ENCODE peak calls at places on chromosomes 11 and 22, in eight cellular contexts. E, J, O, V, M, D, W and N are unnamed samples.

GRCh38 chr11:57248780-57249383 is 11.8 kb upstream of the APLNR start:
- DNase-seq in E (peak), J (peak), O (peak), V (peak), M (peak), D (peak), W (peak), N (peak)

GRCh38 chr22:30855677-30856518 is 112.7 kb downstream of the MORC2 start:
- DNase-seq in E (peak), J (no peak), O (no peak), V (no peak), M (no peak), D (peak), W (no peak), N (no peak)

GRCh38 chr11:2751523-2752203 is 51.9 kb upstream of the KCNQ1OT1 start:
- DNase-seq in E (no peak), J (no peak), O (no peak), V (no peak), M (peak), D (no peak), W (peak), N (no peak)

GRCh38 chr22:19386248-19386647 is 45.3 kb downstream of the HIRA start:
- DNase-seq in E (no peak), J (no peak), O (no peak), V (no peak), M (peak), D (no peak), W (no peak), N (no peak)

GRCh38 chr22:31496735-31497146 is 405 bp downstream of the SFI1 start:
- DNase-seq in E (peak), J (peak), O (peak), V (no peak), M (peak), D (no peak), W (peak), N (no peak)

GRCh38 chr22:45553333-45554039 is 50.8 kb downstream of the FBLN1 start:
- DNase-seq in E (peak), J (peak), O (peak), V (peak), M (peak), D (peak), W (peak), N (peak)

GRCh38 chr11:11743216-11743615 is 98.6 kb upstream of the USP47 start:
- DNase-seq in E (no peak), J (no peak), O (no peak), V (no peak), M (no peak), D (no peak), W (no peak), N (no peak)

GRCh38 chr11:35144811-35145210 is 5.8 kb downstream of the CD44 start:
- DNase-seq in E (no peak), J (peak), O (peak), V (peak), M (no peak), D (no peak), W (no peak), N (no peak)

GRCh38 chr11:105046898-105047579 is 1.9 kb upstream of the CARD16 start:
- DNase-seq in E (no peak), J (peak), O (no peak), V (peak), M (peak), D (no peak), W (no peak), N (no peak)

GRCh38 chr11:84564180-84564866 is 1062.8 kb downstream of the DLG2 start:
- DNase-seq in E (no peak), J (peak), O (peak), V (peak), M (no peak), D (peak), W (peak), N (peak)

GRCh38 chr22:48398181-48398905 is 1429.3 kb downstream of the BRD1 start:
- DNase-seq in E (peak), J (no peak), O (no peak), V (no peak), M (no peak), D (no peak), W (no peak), N (no peak)

GRCh38 chr11:69644071-69644961 is 3.4 kb downstream of the CCND1 start:
- DNase-seq in E (no peak), J (peak), O (no peak), V (peak), M (peak), D (peak), W (no peak), N (no peak)

GRCh38 chr11:67615455-67616430 is 9.0 kb downstream of the NDUFV1 start:
- DNase-seq in E (no peak), J (no peak), O (peak), V (peak), M (no peak), D (peak), W (peak), N (peak)

GRCh38 chr11:116072776-116073175 is 568.6 kb upstream of the CADM1 start:
- DNase-seq in E (peak), J (no peak), O (no peak), V (no peak), M (no peak), D (no peak), W (peak), N (peak)

GRCh38 chr11:28169816-28170215 is 61.6 kb downstream of the METTL15 start:
- DNase-seq in E (no peak), J (peak), O (no peak), V (peak), M (no peak), D (no peak), W (no peak), N (no peak)

DNA sequence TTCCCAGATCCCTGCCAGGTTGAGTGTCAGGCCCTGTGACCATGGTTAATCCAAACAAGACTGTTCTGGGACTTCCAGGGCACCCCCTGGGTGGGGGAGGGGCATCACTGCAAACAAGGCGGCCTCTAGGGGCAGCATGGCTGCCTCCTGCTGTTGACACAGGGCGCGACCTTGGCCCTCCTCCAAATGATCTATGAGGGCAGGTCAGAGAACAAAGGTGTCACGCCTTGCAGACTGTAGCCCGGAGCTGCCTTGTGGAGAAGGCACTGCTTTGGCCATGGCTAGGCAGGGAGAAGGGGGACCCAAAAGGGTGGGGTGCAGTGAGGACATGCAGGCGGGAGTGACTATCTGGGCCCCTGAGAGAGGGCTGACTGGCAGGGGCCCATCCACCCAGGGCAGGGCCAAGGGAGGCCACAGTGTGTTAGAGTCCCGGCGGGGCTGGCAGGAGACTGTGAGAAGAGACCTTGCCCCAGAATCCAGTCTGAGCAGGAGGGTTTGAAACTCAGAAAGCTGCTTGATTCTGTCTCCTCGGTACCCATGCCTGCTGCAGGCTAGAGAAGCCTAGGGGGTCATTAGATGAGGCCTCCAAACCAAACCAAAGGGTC is 35.6 kb downstream of the KCNC1 start:
- DNase-seq in E (no peak), J (no peak), O (peak), V (no peak), M (no peak), D (peak), W (peak), N (no peak)
- TF ChIP-seq CTCF in E (no peak), J (no peak), O (peak), V (peak), M (no peak), D (no peak), W (no peak), N (peak)

GRCh38 chr11:13965337-13965736 is 2.8 kb downstream of the SPON1 start:
- DNase-seq in E (no peak), J (no peak), O (no peak), V (no peak), M (no peak), D (peak), W (no peak), N (no peak)
- TF ChIP-seq CTCF in E (no peak), J (no peak), O (no peak), V (no peak), M (no peak), D (no peak), W (no peak), N (no peak)

DNA sequence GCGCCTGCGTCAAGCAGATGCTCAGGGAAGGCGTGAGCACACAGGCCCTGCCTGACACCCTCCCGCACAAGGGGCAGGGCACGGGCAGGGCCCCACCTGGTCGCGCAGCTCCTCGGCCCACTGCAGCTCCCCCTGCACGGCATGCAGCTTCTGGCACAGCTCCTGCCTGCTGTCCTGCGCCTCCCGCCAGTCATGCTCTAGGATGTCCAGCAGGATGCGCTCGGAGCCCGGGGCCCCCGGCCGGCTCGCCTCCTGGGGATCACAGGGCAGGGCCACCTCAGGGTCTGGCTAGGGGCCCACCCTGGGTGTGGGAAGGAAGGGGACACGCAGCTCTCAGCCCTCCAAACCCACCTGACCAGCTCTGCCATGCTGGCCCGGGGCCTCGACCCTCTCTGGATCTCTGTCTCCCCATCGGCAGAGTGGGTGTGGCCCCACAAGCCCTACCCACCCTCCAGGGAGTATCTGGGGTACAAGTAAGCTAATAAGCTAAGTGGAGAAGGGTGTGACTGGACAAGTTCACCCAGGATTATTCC is 10.7 kb downstream of the CARD10 start:
- DNase-seq in E (no peak), J (no peak), O (no peak), V (no peak), M (no peak), D (no peak), W (no peak), N (no peak)
- TF ChIP-seq CTCF in E (no peak), J (no peak), O (no peak), V (no peak), M (no peak), D (no peak), W (no peak), N (no peak)

GRCh38 chr11:92739020-92739419 is 230.4 kb upstream of the MTNR1B start:
- DNase-seq in E (no peak), J (peak), O (no peak), V (peak), M (no peak), D (no peak), W (no peak), N (no peak)

GRCh38 chr11:92740251-92740650 is 229.2 kb upstream of the MTNR1B start:
- DNase-seq in E (no peak), J (peak), O (no peak), V (no peak), M (no peak), D (no peak), W (no peak), N (no peak)

GRCh38 chr11:92738281-92738680 is 231.2 kb upstream of the MTNR1B start:
- DNase-seq in E (no peak), J (peak), O (no peak), V (no peak), M (no peak), D (no peak), W (no peak), N (no peak)

DNA sequence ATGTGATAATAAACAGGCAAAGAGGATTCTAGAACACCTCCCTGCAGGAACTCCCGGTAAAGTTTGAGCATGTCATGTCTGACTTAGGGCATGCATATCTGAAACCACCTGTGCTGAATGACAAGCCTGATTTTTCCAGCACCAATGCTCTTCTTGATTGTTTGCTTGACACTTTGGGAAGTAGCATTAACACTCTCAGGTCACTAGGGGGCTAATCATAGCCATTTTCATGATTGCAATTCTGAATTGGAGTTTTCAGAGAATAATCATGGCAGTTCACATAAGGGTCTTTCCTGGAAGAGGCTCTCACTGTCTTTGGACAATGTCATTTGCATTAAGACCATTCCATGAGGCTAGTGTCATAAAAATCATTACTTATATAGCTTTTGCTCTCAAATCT is 234.4 kb upstream of the MTNR1B start:
- DNase-seq in E (no peak), J (no peak), O (no peak), V (peak), M (no peak), D (no peak), W (no peak), N (no peak)
- TF ChIP-seq CTCF in E (no peak), J (no peak), O (no peak), V (peak), M (no peak), D (no peak), W (peak), N (peak)

GRCh38 chr11:13348305-13348704 is 70.7 kb downstream of the BMAL1 start:
- DNase-seq in E (no peak), J (no peak), O (peak), V (no peak), M (no peak), D (no peak), W (no peak), N (no peak)
- TF ChIP-seq CTCF in E (no peak), J (no peak), O (no peak), V (no peak), M (no peak), D (no peak), W (no peak), N (no peak)

GRCh38 chr22:43088979-43089717 is at the start of gene TTLL1:
- DNase-seq in E (peak), J (peak), O (peak), V (peak), M (peak), D (peak), W (peak), N (peak)

GRCh38 chr22:43092085-43092484 is 2.9 kb upstream of the TTLL1 start:
- DNase-seq in E (no peak), J (no peak), O (peak), V (no peak), M (no peak), D (no peak), W (no peak), N (no peak)

GRCh38 chr22:43094085-43094484 is 4.9 kb upstream of the TTLL1 start:
- DNase-seq in E (no peak), J (no peak), O (peak), V (no peak), M (no peak), D (peak), W (no peak), N (no peak)

GRCh38 chr22:43088616-43088978 is 594 bp downstream of the TTLL1 start:
- DNase-seq in E (no peak), J (peak), O (no peak), V (no peak), M (no peak), D (no peak), W (no peak), N (no peak)

GRCh38 chr22:43090130-43090789 is 1.1 kb upstream of the TTLL1 start:
- DNase-seq in E (peak), J (peak), O (peak), V (peak), M (peak), D (peak), W (peak), N (no peak)
- TF ChIP-seq CTCF in E (no peak), J (peak), O (peak), V (peak), M (no peak), D (no peak), W (no peak), N (peak)

DNA sequence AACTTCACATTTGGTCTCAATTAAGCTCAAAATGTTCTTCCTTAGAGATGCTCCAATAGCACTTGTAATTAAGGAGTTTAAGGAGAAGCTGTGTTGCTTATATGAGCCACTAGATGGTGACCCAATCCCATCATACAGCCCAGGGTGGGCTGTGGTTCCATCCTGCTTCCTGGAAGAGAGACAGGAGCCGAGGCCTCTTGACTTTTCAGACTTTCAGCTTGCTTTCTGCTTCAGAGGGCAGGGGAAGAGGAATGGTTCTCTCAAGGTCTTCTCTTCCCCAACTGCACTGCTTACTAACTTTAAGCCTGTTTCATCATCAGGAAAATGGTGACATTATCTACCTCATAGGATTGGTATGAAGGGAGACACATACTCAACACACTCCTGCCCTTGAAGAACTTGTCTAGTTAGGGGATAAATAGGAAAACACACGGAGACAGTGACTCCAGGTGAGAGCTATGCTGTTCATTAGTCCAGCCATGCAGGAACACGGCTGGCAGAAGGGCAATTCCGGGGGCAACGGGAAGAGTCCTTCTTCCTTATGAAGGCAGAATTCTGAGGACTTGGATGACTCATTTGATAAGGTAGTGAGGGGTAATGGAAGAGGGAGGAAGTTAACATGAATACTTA is 20.1 kb downstream of the TMEM218 start:
- DNase-seq in E (peak), J (peak), O (no peak), V (peak), M (peak), D (no peak), W (peak), N (peak)
- TF ChIP-seq CTCF in E (no peak), J (peak), O (no peak), V (peak), M (peak), D (peak), W (peak), N (peak)

DNA sequence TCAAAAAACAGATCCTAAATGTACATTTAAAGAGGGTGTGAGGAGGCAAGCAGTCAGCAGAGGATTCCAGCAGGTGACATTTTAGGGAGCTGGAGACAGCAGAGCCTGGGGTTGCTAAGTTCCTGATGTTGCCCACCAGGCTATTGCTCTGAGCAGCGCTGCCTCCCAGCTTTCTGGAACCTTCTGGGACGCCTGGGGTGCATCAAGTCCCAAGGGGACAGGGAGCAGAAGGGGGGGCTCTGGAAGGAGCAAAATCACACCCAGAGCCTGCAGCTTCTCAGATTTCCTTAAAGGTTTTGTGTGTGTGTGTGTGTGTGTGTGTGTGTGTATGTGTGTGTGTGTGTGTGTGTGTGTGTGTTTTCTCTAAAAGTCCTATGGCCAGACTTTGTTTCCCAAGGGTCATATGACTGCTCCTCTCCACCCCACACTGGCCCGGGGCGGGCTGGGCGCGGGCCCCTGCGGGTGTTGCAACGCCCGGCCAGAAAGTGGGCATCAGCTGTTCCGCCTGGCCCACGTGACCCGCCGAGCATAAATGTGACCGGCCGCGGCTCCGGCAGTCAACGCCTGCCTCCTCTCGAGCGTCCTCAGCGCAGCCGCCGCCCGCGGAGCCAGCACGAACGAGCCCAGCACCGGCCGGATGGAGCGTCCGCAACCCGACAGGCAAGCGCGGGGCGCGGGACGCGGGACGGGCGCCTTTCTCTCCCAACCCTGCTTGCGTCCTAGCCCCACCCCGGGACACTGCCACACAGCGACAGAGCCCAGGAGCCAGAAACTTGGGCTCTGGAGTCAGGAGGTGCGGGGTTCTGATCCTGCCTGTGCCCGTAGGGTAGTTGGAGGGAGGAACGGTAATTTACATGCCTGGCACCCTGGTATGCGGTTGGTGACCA is at the start of gene HMOX1:
- DNase-seq in E (peak), J (peak), O (peak), V (peak), M (peak), D (peak), W (peak), N (peak)
- TF ChIP-seq CTCF in E (no peak), J (peak), O (no peak), V (no peak), M (no peak), D (no peak), W (no peak), N (no peak)

DNA sequence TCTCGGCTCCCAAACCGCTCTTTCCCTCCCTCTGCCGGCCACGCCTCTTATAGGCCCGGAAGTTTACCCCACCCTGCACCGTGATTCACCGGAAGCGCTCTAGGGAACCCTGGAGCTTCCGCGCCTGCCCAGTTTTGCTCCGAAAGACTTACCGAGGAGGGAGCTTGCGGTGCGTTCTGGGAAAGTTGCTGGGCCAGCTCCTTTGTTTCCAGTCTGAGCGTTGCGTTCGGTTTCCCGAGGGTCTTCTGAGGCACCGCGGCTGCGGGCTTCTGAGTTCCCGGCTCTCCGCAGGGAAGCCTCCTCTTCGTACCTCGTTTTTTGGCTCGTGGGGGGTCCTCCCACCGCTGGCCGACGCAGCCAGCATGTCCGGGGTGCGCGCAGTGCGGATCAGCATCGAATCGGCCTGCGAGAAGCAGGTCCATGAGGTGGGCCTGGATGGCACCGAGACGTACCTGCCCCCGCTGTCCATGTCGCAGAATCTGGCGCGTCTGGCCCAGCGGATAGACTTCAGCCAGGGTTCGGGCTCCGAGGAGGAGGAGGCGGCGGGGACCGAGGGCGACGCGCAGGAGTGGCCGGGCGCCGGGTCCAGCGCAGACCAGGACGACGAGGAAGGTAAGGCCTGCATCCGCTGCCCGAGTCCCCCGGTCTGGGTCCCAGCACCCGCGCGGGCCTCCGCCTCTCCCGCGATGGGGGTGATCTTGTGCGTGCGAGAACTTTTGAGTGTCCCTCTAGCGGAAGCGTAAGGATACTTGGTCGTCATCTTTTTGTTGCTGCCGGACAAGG is at the start of gene MED17:
- DNase-seq in E (peak), J (peak), O (peak), V (peak), M (peak), D (peak), W (peak), N (peak)
- TF ChIP-seq CTCF in E (no peak), J (peak), O (peak), V (peak), M (peak), D (peak), W (peak), N (peak)

GRCh38 chr11:101436511-101437142 is 147.2 kb downstream of the TRPC6 start:
- DNase-seq in E (no peak), J (peak), O (peak), V (peak), M (no peak), D (peak), W (peak), N (peak)
- TF ChIP-seq CTCF in E (no peak), J (peak), O (peak), V (peak), M (peak), D (peak), W (peak), N (peak)